ENCODE peak calls at places on chromosome 16, in seven cellular contexts. G is IMR-90, E is stomach, N is heart right ventricle, U is caudate nucleus, F is brain microvascular endothelial cell, I is mesendoderm. S is an unnamed sample.

GRCh38 chr16:84832488-84833141 is 12.8 kb downstream of the CRISPLD2 start:
- DNase-seq in E (peak), N (peak), U (no peak), G (peak), I (no peak), F (peak), S (peak)

GRCh38 chr16:75385507-75386152 is 47.7 kb downstream of the CFDP1 start:
- DNase-seq in U (no peak), E (no peak), G (peak), I (peak), N (peak), F (peak), S (no peak)

GRCh38 chr16:53058441-53058840 is 3.6 kb downstream of the CHD9 start:
- DNase-seq in E (no peak), I (no peak), F (no peak), N (no peak), G (no peak), U (no peak), S (no peak)

GRCh38 chr16:3004781-3005284 is 7.9 kb upstream of the CLDN9 start:
- DNase-seq in N (no peak), I (peak), F (no peak), G (no peak), U (peak), E (peak), S (peak)

GRCh38 chr16:50697881-50698767 is 4.7 kb downstream of the NOD2 start:
- DNase-seq in I (no peak), G (peak), N (peak), F (peak), E (peak), U (no peak), S (no peak)

GRCh38 chr16:70770968-70771552 is 29.9 kb downstream of the VAC14 start:
- DNase-seq in N (peak), G (peak), F (peak), E (peak), I (peak), U (peak), S (peak)

GRCh38 chr16:4508806-4509205 is 29.8 kb downstream of the CDIP1 start:
- DNase-seq in U (no peak), F (no peak), I (no peak), E (no peak), N (no peak), G (no peak), S (no peak)

GRCh38 chr16:2785101-2785991 is 2.0 kb downstream of the PRSS33 start:
- DNase-seq in N (no peak), E (no peak), I (no peak), G (no peak), U (no peak), F (no peak), S (peak)

GRCh38 chr16:67546761-67547422 is 15.4 kb upstream of the CTCF start:
- DNase-seq in N (peak), E (peak), U (peak), F (peak), G (peak), I (peak), S (peak)

GRCh38 chr16:84741351-84741791 is 41.6 kb downstream of the USP10 start:
- DNase-seq in N (no peak), I (no peak), E (no peak), F (no peak), U (peak), G (peak), S (no peak)

GRCh38 chr16:51222016-51222415 is 70.9 kb upstream of the SALL1 start:
- DNase-seq in U (no peak), G (no peak), F (no peak), I (no peak), N (no peak), E (no peak), S (no peak)

GRCh38 chr16:72427001-72427785 is 255.2 kb upstream of the PMFBP1 start:
- DNase-seq in F (no peak), E (no peak), I (no peak), N (no peak), U (peak), G (no peak), S (no peak)

GRCh38 chr16:55056585-55057520 is 126.2 kb downstream of the IRX5 start:
- DNase-seq in F (no peak), U (peak), I (peak), E (no peak), G (no peak), N (no peak), S (peak)

GRCh38 chr16:58451945-58452401 is 48.0 kb upstream of the NDRG4 start:
- DNase-seq in G (no peak), U (no peak), N (no peak), E (no peak), I (no peak), F (peak), S (no peak)

GRCh38 chr16:1691276-1691675 is 13.2 kb downstream of the JPT2 start:
- DNase-seq in G (peak), N (no peak), F (peak), U (no peak), I (no peak), E (no peak), S (no peak)
- H3K27ac ChIP-seq in G (no peak), N (no peak), F (peak), U (no peak), I (no peak), E (peak), S (no peak)

DNA sequence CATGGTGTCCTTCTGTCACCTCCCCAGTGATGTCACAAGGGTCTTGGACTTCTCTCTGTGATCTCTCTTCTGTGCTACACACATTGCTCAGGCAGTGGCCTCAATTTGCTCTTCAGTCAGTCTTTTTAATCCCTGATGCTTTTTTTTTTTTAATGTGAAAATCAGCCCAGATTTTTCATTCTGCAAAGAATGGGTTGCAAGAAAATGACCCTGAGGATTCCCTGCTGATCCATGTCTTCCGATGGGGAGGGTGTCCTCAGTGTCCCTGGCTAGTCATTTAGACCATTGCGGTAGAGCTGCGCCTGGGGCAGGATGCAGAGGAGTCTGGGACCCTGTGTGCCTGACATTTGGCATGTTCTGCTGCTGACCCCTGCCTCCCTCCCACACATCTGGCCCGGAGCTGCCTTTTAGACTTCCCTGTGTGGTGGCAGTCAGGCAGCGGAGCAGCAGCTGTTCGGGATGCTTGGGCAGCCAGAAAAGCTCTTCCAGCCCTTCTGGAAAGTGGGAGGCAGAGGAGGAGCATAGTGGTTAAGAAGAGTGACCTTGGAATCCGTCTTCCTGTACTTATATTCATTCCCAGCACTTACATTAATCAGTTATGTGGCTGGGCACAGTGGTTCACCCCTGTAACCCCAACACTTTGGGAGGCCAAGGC is 12.3 kb downstream of the GPT2 start:
- DNase-seq in G (peak), N (peak), U (no peak), I (no peak), F (no peak), E (no peak), S (no peak)
- H3K27ac ChIP-seq in G (no peak), N (peak), U (no peak), I (no peak), F (no peak), E (peak), S (no peak)

GRCh38 chr16:86739178-86739577 is 160.8 kb downstream of the FOXL1 start:
- DNase-seq in G (no peak), F (no peak), E (no peak), I (no peak), U (no peak), N (no peak), S (no peak)
- H3K27ac ChIP-seq in G (no peak), F (no peak), E (no peak), I (no peak), U (no peak), N (no peak), S (no peak)

DNA sequence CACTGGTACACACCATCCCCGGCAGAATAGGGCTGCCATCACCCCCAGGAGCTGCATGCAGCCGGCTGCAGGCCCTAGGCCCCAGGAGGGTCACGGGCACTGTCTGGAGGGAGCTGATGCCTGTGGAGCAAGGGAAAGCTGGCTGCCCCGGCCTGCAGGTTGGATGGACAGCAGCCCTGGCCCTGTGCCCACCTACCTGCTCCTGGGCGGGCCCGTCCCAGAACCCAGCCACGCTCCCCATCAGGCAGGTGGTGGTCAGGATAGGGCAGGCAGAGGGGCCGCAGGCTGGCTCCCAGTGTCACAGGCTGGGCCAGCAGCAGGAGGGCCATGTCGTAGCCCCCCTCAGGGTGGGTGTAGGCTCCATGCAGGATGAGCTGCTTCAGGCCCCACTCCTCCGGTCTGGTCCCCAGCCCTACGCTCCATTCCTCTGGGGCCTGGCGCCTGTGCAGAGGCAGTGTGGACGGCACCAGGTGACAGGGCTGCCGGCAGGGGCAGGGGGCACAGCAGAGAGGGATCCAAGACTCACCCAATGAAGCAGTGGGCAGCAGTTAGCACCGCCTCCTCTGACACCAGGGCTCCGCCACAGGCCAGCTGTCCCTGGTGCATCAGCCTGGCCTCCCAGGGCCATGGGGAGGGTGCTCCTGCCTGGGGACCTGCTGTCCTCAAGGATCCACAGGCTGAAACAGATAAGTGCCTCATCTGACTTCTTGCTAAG is 4.0 kb downstream of the PRSS53 start:
- DNase-seq in E (no peak), N (no peak), U (no peak), F (no peak), I (no peak), G (no peak), S (no peak)
- H3K27ac ChIP-seq in E (no peak), N (no peak), U (no peak), F (no peak), I (no peak), G (no peak), S (no peak)

DNA sequence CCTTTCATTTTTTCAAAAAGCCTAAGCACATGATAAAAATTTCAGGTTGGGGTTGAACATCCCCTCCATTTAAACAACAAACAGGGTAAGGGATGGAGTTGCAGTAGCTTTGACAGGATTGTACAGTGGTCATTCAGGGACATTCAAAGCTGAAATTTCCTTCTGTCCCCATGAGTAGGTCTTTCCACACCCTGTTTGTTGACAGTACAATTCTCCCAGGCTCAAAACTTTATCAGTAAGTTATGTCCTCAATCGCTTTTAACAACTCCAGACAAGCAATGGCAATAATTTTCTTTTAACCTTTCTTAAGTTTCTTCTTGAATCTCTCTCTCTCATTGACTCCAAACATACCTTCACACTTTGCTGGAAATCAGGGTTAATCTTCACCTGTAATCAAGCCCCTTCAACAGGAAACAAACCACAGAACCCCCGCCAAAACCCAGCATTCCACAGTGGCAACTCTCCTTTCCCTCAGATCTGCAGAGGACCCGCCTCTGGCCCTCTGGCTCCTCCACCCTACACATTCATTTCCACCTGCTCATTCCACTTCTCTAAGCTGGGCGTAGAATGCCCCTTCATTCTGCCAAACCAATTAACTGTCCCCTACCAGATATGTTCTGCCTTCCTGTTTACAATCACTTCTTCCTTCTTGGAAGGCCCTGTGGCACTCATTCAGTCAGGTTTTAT is 20.7 kb downstream of the TXNDC11 start:
- DNase-seq in I (no peak), G (no peak), N (no peak), E (no peak), U (no peak), F (no peak), S (no peak)
- H3K27ac ChIP-seq in I (no peak), G (no peak), N (no peak), E (peak), U (no peak), F (no peak), S (peak)

DNA sequence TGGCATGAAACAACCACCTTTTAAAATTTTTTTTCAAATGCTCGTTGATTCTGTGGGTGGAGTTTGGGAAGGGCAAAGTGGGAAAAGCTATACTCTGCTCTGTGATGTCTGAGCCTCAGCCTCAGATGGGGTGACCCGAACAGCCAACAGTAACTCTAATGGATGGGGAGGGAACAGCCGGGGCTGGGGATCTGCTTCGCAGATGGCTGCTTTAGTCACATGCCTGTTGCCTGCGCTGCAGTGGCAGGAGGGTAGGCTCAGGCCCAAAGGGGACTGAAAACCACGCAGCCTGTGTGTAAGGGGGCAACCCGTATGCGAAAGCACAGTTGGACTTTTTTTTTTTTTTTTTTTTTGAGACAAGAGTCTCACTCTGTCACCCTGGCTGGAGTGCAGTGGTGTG is 14.9 kb upstream of the MAPK3 start:
- DNase-seq in I (no peak), U (no peak), E (no peak), G (no peak), N (no peak), F (no peak), S (no peak)
- H3K27ac ChIP-seq in I (no peak), U (peak), E (no peak), G (no peak), N (no peak), F (no peak), S (no peak)